ENCODE peak calls at places on chromosomes 11 and 22, in seven cellular contexts. W is tibial nerve, Q is progenitor cell of endocrine pancreas, D is fibroblast of lung, H is right lobe of liver, R is lower lobe of right lung, V is PC-3. K is an unnamed sample.

GRCh38 chr22:45007946-45008852 is 1.6 kb downstream of the PHF21B start:
- DNase-seq in R (no peak), H (no peak), V (no peak), D (peak; percentile 12), Q (peak; percentile 24), W (no peak), K (no peak)

GRCh38 chr11:120880791-120881190 is 143.1 kb upstream of the TBCEL start:
- DNase-seq in V (no peak), D (no peak), R (no peak), W (no peak), Q (no peak), H (no peak), K (no peak)

GRCh38 chr11:75406338-75406777 is 7.0 kb downstream of the RPS3 start:
- DNase-seq in R (no peak), D (peak; percentile 29), H (no peak), V (peak; percentile 67), W (no peak), Q (no peak), K (no peak)

GRCh38 chr11:122796128-122796717 is 42.1 kb upstream of the CRTAM start:
- DNase-seq in R (peak; percentile 60), Q (no peak), W (peak; percentile 40), D (peak; percentile 45), H (no peak), V (peak; percentile 79), K (peak; percentile 32)

GRCh38 chr11:47354913-47355282 is 2.4 kb upstream of the MYBPC3 start:
- DNase-seq in D (peak; percentile 11), W (no peak), V (no peak), R (no peak), H (no peak), Q (no peak), K (no peak)

GRCh38 chr11:70073881-70074371 is 4.2 kb upstream of the ANO1 start:
- DNase-seq in H (peak; percentile 42), Q (no peak), V (peak; percentile 57), R (no peak), W (no peak), D (no peak), K (peak; percentile 75)

GRCh38 chr11:119130662-119131061 is 9.3 kb downstream of the HINFP start:
- DNase-seq in Q (no peak), R (no peak), W (no peak), V (no peak), D (no peak), H (no peak), K (no peak)

GRCh38 chr22:45051419-45051818 is 41.6 kb upstream of the PHF21B start:
- DNase-seq in R (no peak), D (no peak), W (no peak), Q (no peak), H (no peak), V (no peak), K (no peak)

GRCh38 chr22:47200273-47201051 is 438.0 kb downstream of the TBC1D22A start:
- DNase-seq in H (peak; percentile 74), W (peak; percentile 7), Q (no peak), D (peak; percentile 66), V (no peak), R (no peak), K (no peak)

GRCh38 chr11:83998921-83999320 is 712.8 kb upstream of the CCDC90B start:
- DNase-seq in Q (no peak), R (no peak), W (no peak), H (no peak), D (no peak), V (no peak), K (no peak)

GRCh38 chr11:130528301-130528651 is 79.8 kb downstream of the ADAMTS15 start:
- DNase-seq in H (no peak), V (peak; percentile 73), R (no peak), W (no peak), Q (no peak), D (peak; percentile 38), K (no peak)

GRCh38 chr22:46956498-46957215 is 194.2 kb downstream of the TBC1D22A start:
- DNase-seq in H (no peak), D (no peak), R (no peak), Q (no peak), W (no peak), V (no peak), K (no peak)

DNA sequence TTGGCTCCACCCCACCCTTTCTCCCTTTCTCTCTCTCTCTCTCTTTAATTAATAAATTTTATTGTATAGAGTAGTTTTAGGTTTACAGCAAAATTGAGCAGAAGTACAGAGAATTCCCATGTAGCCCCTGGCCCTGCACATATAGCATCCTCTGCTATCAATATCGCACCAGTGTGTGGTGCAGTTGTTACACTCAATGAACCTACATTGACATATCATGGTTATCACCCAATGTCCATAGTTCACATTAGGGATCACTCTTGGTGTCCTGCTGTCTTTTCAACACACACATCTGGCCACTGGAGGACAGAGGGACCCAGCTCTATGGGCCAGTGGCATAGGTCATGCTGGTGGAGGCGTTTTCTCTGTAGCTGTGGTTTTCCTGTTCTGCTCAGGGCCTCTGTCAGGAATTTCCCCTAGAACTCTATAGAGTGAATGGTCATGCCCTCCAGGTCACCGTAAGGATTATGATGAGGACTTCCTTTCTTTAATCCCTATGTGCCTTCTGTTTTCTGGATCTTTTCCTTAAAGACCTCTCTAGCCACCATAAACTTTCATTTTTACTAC is 98.2 kb upstream of the NAV2 start:
- DNase-seq in R (no peak), Q (no peak), V (no peak), H (no peak), D (no peak), W (no peak), K (no peak)
- TF ChIP-seq CTCF in R (no peak), Q (no peak), V (no peak), H (no peak), D (no peak), W (no peak), K (no peak)

GRCh38 chr22:20062043-20062765 is 17.8 kb upstream of the DGCR8 start:
- DNase-seq in V (no peak), D (no peak), W (no peak), H (no peak), R (no peak), Q (no peak), K (no peak)

GRCh38 chr22:20062766-20063083 is 17.3 kb upstream of the DGCR8 start:
- DNase-seq in V (peak; percentile 42), W (no peak), D (peak; percentile 24), R (no peak), Q (no peak), H (no peak), K (no peak)

GRCh38 chr22:20061481-20061861 is 18.6 kb upstream of the DGCR8 start:
- DNase-seq in Q (no peak), W (no peak), R (no peak), V (no peak), H (no peak), D (peak; percentile 12), K (no peak)

GRCh38 chr22:20058989-20059770 is 20.9 kb upstream of the DGCR8 start:
- DNase-seq in D (no peak), Q (no peak), W (no peak), R (no peak), V (no peak), H (no peak), K (no peak)

DNA sequence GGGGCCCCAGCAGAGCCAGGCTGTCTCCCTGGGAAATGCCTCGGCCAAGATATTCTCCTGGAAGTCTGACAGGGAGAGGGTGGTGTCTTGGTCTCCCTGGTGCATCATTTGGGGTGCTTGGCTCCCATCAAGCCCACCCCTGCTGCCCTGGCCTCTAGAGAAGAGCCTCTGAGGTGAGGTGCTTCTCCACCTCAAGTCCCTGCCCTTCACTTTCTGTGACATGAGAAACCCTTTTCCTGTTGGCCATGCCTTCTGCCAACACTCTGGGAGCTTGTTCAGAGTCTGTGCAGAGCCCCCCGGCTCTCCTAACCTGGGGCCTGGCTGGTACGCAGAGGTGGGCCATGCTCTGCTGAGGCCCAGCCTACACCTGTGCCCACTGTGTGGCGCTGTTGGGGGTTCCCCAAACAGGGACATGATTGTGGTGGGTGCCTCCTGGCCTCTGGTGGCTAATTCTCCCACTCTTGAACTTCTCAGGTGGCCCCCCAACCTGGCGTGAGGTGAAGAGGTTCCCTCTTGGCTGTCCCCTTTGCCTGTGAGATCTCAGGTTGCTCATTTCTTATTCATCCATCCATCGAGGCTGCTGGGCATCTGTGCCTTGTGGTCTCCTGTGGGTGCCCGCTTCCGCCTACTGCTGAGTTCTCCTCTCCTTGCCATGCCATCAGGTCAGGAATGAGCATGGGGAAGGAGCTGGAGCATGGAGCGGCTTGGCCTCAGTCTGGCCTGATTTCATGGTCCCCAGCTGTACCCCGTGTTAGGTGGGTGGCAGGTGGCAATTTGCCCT is 19.2 kb upstream of the DGCR8 start:
- DNase-seq in Q (no peak), R (no peak), V (no peak), H (no peak), W (no peak), D (no peak), K (no peak)
- TF ChIP-seq CTCF in Q (no peak), R (no peak), V (peak; percentile 14), H (no peak), W (no peak), D (no peak), K (no peak)

GRCh38 chr11:64164392-64165312 is 1.3 kb downstream of the MACROD1 start:
- DNase-seq in W (no peak), R (no peak), V (peak; percentile 61), H (peak; percentile 92), Q (no peak), D (no peak), K (peak; percentile 65)

GRCh38 chr11:64165842-64166635 is at the start of gene MACROD1:
- DNase-seq in H (peak; percentile 97), V (peak; percentile 96), W (peak; percentile 71), D (peak; percentile 75), R (peak; percentile 93), Q (peak; percentile 80), K (peak; percentile 88)

GRCh38 chr11:64163951-64164350 is 2.0 kb downstream of the MACROD1 start:
- DNase-seq in V (no peak), W (no peak), R (no peak), D (no peak), Q (no peak), H (no peak), K (no peak)

GRCh38 chr11:64161037-64161436 is 4.9 kb downstream of the MACROD1 start:
- DNase-seq in W (no peak), D (no peak), Q (no peak), V (no peak), H (no peak), R (no peak), K (no peak)

DNA sequence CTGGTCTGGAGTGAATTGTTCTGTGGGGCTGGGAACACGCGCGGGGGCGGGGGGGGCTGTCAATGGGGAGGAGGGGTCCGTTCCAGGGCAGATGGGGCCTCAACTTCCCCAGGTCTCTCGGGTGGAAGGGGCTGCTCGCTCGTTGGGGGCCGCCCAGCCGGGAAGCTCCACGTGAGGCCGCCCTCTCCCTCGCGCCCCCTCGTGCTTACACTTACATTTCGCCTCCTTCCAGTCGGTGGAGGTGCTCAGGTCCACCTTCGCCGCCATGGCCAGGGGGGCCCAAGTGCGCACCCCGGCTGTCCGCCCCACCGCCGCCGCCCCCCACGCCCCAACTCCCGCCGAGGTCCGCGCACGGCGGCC is 451 bp downstream of the MACROD1 start:
- DNase-seq in Q (peak; percentile 37), V (peak; percentile 18), W (no peak), D (no peak), R (no peak), H (peak; percentile 57), K (peak; percentile 35)
- TF ChIP-seq CTCF in Q (peak; percentile 39), V (no peak), W (no peak), D (no peak), R (no peak), H (no peak), K (peak; percentile 23)

DNA sequence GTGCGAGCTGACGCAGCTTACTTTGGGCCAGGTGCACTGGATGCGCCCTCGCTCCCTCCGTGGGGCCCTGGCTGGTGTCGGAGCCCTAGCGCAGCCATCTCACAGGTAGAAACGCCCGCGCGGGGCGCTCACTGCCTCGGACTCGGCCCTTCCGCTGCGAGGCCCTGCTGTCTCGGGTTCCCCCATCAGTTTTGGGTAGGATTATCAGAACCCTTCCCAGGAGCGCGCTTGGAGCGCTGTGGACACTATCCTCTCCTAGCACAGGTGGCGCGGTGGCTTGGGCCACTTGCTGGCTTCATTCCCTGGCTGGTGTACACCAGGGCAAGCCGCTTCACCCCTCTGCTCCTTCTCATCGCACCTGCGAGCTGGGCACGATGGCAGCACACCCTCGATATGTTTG is 35.7 kb upstream of the B3GAT1 start:
- DNase-seq in H (peak; percentile 36), W (no peak), V (no peak), R (no peak), D (no peak), Q (no peak), K (no peak)
- TF ChIP-seq CTCF in H (no peak), W (no peak), V (no peak), R (no peak), D (no peak), Q (no peak), K (no peak)

K was measured in heart right ventricle.